ENCODE peak calls at places on chromosomes 3 and 15, in eight cellular contexts. F, V, R, E, B, K, J and H are unnamed samples.
A peak's percentile ranks its signal among the peaks of the same experiment; 100 is the strongest.

GRCh38 chr3:159741281-159741680 is 247.4 kb upstream of the IL12A start:
- DNase-seq in K (no peak), E (no peak), R (no peak), F (no peak), V (no peak), B (no peak), J (no peak), H (no peak)

GRCh38 chr3:17179381-17180205 is 294.8 kb downstream of the PLCL2 start:
- DNase-seq in E (no peak), J (no peak), K (no peak), B (no peak), R (peak; percentile 55), F (no peak), V (peak; percentile 30), H (no peak)

GRCh38 chr3:45631486-45631885 is 36.9 kb downstream of the LIMD1 start:
- DNase-seq in B (no peak), R (no peak), F (no peak), E (no peak), K (no peak), V (no peak), J (no peak), H (peak; percentile 28)

GRCh38 chr3:185958626-185959025 is 20.8 kb upstream of the TRA2B start:
- DNase-seq in E (no peak), V (no peak), B (no peak), K (no peak), F (no peak), R (no peak), J (no peak), H (no peak)

GRCh38 chr15:91885054-91885453 is 31.5 kb downstream of the SLCO3A1 start:
- DNase-seq in R (no peak), V (no peak), F (no peak), E (no peak), K (no peak), B (no peak), J (no peak), H (no peak)

GRCh38 chr15:101489633-101490407 is at the start of gene PCSK6:
- DNase-seq in J (peak; percentile 52), R (no peak), B (no peak), F (no peak), E (no peak), V (no peak), K (no peak), H (peak; percentile 75)

GRCh38 chr15:91789136-91789535 is 64.4 kb upstream of the SLCO3A1 start:
- DNase-seq in F (no peak), V (no peak), E (no peak), K (no peak), R (no peak), B (no peak), J (no peak), H (no peak)

GRCh38 chr15:70375006-70375409 is 277.3 kb upstream of the TLE3 start:
- DNase-seq in F (no peak), R (no peak), J (no peak), E (peak; percentile 73), V (no peak), B (peak; percentile 25), K (no peak), H (no peak)

GRCh38 chr3:108486910-108487309 is 23.5 kb downstream of the MYH15 start:
- DNase-seq in F (no peak), R (no peak), E (no peak), J (no peak), V (peak; percentile 26), K (no peak), B (no peak), H (no peak)

GRCh38 chr15:92709064-92709463 is 53.5 kb upstream of the FAM174B start:
- DNase-seq in V (no peak), E (no peak), J (no peak), R (no peak), K (no peak), B (no peak), F (no peak), H (no peak)

GRCh38 chr3:188264231-188265213 is 110.6 kb downstream of the LPP start:
- DNase-seq in V (no peak), B (no peak), E (no peak), K (no peak), R (no peak), J (no peak), F (no peak), H (peak; percentile 79)

GRCh38 chr3:146092230-146092629 is 68.8 kb downstream of the PLOD2 start:
- DNase-seq in V (no peak), R (no peak), B (no peak), J (no peak), K (no peak), E (no peak), F (no peak), H (no peak)

GRCh38 chr15:58678683-58679082 is 70.8 kb downstream of the ADAM10 start:
- DNase-seq in J (no peak), R (no peak), B (no peak), K (no peak), F (no peak), E (no peak), V (no peak), H (no peak)

GRCh38 chr15:49452595-49452994 is 29.6 kb downstream of the FGF7 start:
- DNase-seq in K (no peak), B (no peak), E (no peak), V (no peak), F (no peak), R (no peak), J (no peak), H (no peak)

GRCh38 chr3:113255100-113255853 is 43.9 kb downstream of the BOC start:
- DNase-seq in R (no peak), F (no peak), J (no peak), V (no peak), B (no peak), K (no peak), E (no peak), H (no peak)

GRCh38 chr3:193236990-193237389 is 4.0 kb upstream of the PLAAT1 start:
- DNase-seq in K (no peak), B (no peak), V (no peak), F (no peak), R (no peak), J (no peak), E (no peak), H (no peak)

DNA sequence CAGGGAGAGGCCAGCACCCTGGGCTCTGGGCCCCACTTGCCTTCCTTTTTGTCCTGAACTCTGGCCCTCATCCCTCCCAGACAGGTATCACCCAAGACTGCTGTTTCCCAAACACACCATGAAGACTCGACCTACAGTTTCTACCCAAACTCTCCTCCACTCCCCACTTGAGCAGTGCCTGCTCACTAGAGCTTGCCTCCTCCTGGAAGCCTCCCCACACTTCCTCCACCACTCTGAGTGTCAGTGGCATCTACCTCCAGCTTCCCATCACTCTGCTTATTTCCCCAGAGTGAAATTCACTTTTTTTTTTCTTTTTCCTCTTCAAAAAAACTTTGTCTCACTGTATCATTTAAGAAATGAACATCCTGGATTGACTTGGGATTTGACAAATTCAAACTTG is 62.5 kb downstream of the IQSEC1 start:
- DNase-seq in F (no peak), E (no peak), V (no peak), B (no peak), J (no peak), R (no peak), K (no peak), H (no peak)
- H3K4me1 ChIP-seq in F (peaks cover 34% of the 10 kb centered on the region), E (peaks cover 40% of the 10 kb centered on the region), V (no peaks in the 10 kb centered on the region), B (peaks cover under 1% of the 10 kb centered on the region), J (peaks cover 10% of the 10 kb centered on the region), R (peaks cover 96% of the 10 kb centered on the region), K (peaks cover 11% of the 10 kb centered on the region), H (no peaks in the 10 kb centered on the region)

DNA sequence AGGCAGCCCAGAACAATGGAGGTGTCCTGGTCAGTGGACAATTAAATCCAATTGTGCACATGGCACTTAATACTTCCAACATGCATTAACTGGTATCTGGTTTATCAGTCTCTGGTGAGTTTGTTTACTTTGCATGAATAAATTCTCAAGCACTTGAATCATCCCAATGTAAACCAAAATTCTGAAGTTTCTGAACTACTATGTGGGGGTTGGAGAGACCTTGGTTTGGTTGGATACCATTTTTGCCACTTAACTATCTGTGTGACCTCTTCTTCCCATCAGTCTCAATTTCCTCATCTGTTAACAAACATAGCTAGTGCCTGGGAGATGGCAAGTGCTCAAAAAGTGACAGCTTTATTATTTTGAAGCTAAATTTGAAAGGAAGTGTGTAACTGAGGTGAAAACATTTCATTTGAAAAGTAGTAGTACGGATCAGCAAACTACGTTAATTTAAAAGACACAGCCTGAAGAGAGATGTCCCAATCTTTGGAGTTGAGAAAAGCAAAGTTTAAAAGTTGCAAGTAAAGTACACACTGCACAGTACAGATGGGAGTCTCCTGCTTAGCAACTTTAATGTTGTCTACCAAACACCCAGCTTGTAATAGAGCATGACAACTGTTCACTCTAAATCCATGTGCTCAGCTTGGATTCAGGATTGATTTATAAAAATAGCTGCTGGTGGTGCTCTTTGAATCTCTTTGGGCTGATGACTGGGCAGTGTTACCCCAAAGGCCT is 70.7 kb upstream of the MAP4 start:
- DNase-seq in R (no peak), F (no peak), V (no peak), E (no peak), J (no peak), K (no peak), B (no peak), H (no peak)
- H3K4me1 ChIP-seq in R (peaks cover 18% of the 10 kb centered on the region), F (peaks cover 7% of the 10 kb centered on the region), V (no peaks in the 10 kb centered on the region), E (peaks cover 33% of the 10 kb centered on the region), J (no peaks in the 10 kb centered on the region), K (peaks cover 19% of the 10 kb centered on the region), B (peaks cover 27% of the 10 kb centered on the region), H (peaks cover 44% of the 10 kb centered on the region)

GRCh38 chr15:90161946-90162345 is 39.2 kb upstream of the SEMA4B start:
- DNase-seq in R (no peak), F (no peak), J (no peak), E (no peak), K (no peak), B (no peak), V (no peak), H (no peak)

GRCh38 chr15:90154861-90155626 is 46.1 kb upstream of the SEMA4B start:
- DNase-seq in R (no peak), B (no peak), K (no peak), J (peak; percentile 64), E (no peak), V (no peak), F (no peak), H (peak; percentile 88)

GRCh38 chr15:90162956-90163355 is 38.2 kb upstream of the SEMA4B start:
- DNase-seq in J (no peak), F (no peak), R (no peak), E (no peak), V (no peak), K (no peak), B (no peak), H (no peak)

GRCh38 chr15:90160781-90161727 is 40.1 kb upstream of the SEMA4B start:
- DNase-seq in V (no peak), K (no peak), E (peak; percentile 75), F (no peak), B (no peak), R (no peak), J (peak; percentile 91), H (peak; percentile 89)

DNA sequence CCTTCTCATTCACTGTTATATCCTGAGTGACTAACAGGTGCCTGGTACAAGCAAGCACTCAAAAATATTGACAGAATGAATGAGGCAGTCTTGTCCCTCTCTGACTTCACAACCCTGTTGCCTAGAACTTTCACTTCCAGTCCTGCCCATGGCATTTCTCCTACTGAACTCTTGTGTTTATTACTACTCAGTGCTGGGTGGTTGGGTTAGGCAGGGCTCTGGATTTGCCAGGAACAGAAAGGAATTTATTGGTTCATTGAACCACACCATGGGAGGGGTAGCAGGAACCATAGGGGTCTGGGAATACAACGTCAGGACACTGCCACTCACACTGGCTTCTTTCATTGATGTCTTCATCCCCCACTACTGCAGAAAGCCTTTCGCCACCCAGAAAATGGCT is 41.9 kb upstream of the SEMA4B start:
- DNase-seq in F (no peak), J (peak; percentile 57), B (no peak), K (no peak), R (no peak), V (no peak), E (no peak), H (no peak)
- H3K4me1 ChIP-seq in F (peaks cover 15% of the 10 kb centered on the region), J (peaks cover 5% of the 10 kb centered on the region), B (peaks cover 4% of the 10 kb centered on the region), K (peaks cover 28% of the 10 kb centered on the region), R (no peaks in the 10 kb centered on the region), V (no peaks in the 10 kb centered on the region), E (peaks cover 43% of the 10 kb centered on the region), H (no peaks in the 10 kb centered on the region)

GRCh38 chr15:99108993-99109392 is 4.1 kb downstream of the SYNM start:
- DNase-seq in B (no peak), K (no peak), E (peak; percentile 43), V (no peak), R (no peak), J (no peak), F (no peak), H (no peak)
- H3K4me1 ChIP-seq in B (peaks cover 21% of the 10 kb centered on the region), K (no peaks in the 10 kb centered on the region), E (peaks cover 17% of the 10 kb centered on the region), V (no peaks in the 10 kb centered on the region), R (peaks cover 10% of the 10 kb centered on the region), J (no peaks in the 10 kb centered on the region), F (no peaks in the 10 kb centered on the region), H (no peaks in the 10 kb centered on the region)